ENCODE peak calls at places on chromosomes 1 and 21, in four cellular contexts. X is GM12878, Z is K562, E is HepG2. K is an unnamed sample.

GRCh38 chr1:22601610-22602009 is 34.8 kb upstream of the C1QA start:
- DNase-seq in X (no peak), Z (no peak), E (no peak), K (no peak)

GRCh38 chr1:3874736-3875135 is 17.5 kb downstream of the DFFB start:
- DNase-seq in X (no peak), Z (no peak), E (no peak), K (no peak)

GRCh38 chr1:206048582-206048981 is 4.4 kb upstream of the RHEX start:
- DNase-seq in X (no peak), Z (no peak), E (peak; percentile 86), K (peak; percentile 59)

GRCh38 chr1:37479255-37480124 is 5.1 kb downstream of the ZC3H12A start:
- DNase-seq in X (peak; percentile 65), Z (peak; percentile 97), E (peak; percentile 89), K (peak; percentile 86)

GRCh38 chr1:65420590-65421340 is at the start of the genes LEPR and LEPROT:
- DNase-seq in X (no peak), Z (no peak), E (peak; percentile 58), K (peak; percentile 72)

GRCh38 chr21:23853796-23854379 is 1753.4 kb downstream of the MRPL39 start:
- DNase-seq in X (no peak), Z (peak; percentile 50), E (no peak), K (peak; percentile 1)

GRCh38 chr1:100530901-100531487 is 6.9 kb upstream of the GPR88 start:
- DNase-seq in X (peak; percentile 40), Z (no peak), E (no peak), K (no peak)

GRCh38 chr21:34826818-34827217 is 158.0 kb downstream of the CLIC6 start:
- DNase-seq in X (no peak), Z (no peak), E (no peak), K (no peak)

GRCh38 chr1:42952353-42953001 is 6.2 kb downstream of the SLC2A1 start:
- DNase-seq in X (no peak), Z (peak; percentile 86), E (no peak), K (peak; percentile 2)

GRCh38 chr1:110495926-110496600 is 22.9 kb downstream of the KCNA10 start:
- DNase-seq in X (no peak), Z (peak; percentile 86), E (peak; percentile 56), K (peak; percentile 72)

GRCh38 chr1:25543425-25544242 is at the start of gene LDLRAP1:
- DNase-seq in X (no peak), Z (peak; percentile 97), E (peak; percentile 37), K (peak; percentile 62)

GRCh38 chr1:167628754-167629515 is 1.1 kb upstream of the RCSD1 start:
- DNase-seq in X (no peak), Z (no peak), E (no peak), K (no peak)

GRCh38 chr1:103514920-103515503 is 10.5 kb upstream of the RNPC3 start:
- DNase-seq in X (peak; percentile 35), Z (peak; percentile 23), E (peak; percentile 28), K (peak; percentile 2)

GRCh38 chr1:92356956-92357355 is 58.1 kb downstream of the RPAP2 start:
- DNase-seq in X (no peak), Z (no peak), E (no peak), K (no peak)

GRCh38 chr1:89723144-89723543 is 90.2 kb downstream of the LRRC8C start:
- DNase-seq in X (no peak), Z (no peak), E (no peak), K (no peak)

GRCh38 chr1:89725676-89726075 is 92.8 kb downstream of the LRRC8C start:
- DNase-seq in X (no peak), Z (no peak), E (no peak), K (no peak)

GRCh38 chr1:89724369-89725015 is 91.6 kb downstream of the LRRC8C start:
- DNase-seq in X (peak; percentile 52), Z (peak; percentile 30), E (no peak), K (no peak)

GRCh38 chr1:89725016-89725380 is 92.1 kb downstream of the LRRC8C start:
- DNase-seq in X (no peak), Z (no peak), E (no peak), K (no peak)

GRCh38 chr1:89723863-89724262 is 90.9 kb downstream of the LRRC8C start:
- DNase-seq in X (no peak), Z (no peak), E (no peak), K (no peak)
- TF ChIP-seq KDM1A in X (no peak), Z (no peak), E (no peak), K (no peak)

DNA sequence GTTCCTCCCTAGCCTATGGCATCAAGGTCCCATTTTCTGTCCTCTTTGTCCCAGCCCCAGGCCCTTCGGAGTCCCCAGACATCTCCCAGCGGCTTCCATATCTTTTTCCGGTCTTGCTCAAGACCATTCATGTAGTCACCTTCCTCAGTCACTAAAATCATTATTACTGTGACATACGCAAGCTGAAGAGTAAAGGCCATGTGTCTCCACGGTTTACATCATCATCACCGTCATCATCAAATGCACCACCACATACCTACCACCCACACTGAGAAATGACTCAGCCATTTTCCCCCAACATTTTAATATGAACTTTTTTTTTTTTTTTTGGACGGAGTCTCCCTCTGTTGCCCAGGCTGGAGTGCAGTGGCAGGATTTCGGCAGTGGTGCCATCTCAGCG is 43.4 kb downstream of the FHAD1 start:
- DNase-seq in X (no peak), Z (peak; percentile 25), E (no peak), K (no peak)
- TF ChIP-seq CHD4 in X (no peak), Z (no peak), E (no peak), K (no peak)

DNA sequence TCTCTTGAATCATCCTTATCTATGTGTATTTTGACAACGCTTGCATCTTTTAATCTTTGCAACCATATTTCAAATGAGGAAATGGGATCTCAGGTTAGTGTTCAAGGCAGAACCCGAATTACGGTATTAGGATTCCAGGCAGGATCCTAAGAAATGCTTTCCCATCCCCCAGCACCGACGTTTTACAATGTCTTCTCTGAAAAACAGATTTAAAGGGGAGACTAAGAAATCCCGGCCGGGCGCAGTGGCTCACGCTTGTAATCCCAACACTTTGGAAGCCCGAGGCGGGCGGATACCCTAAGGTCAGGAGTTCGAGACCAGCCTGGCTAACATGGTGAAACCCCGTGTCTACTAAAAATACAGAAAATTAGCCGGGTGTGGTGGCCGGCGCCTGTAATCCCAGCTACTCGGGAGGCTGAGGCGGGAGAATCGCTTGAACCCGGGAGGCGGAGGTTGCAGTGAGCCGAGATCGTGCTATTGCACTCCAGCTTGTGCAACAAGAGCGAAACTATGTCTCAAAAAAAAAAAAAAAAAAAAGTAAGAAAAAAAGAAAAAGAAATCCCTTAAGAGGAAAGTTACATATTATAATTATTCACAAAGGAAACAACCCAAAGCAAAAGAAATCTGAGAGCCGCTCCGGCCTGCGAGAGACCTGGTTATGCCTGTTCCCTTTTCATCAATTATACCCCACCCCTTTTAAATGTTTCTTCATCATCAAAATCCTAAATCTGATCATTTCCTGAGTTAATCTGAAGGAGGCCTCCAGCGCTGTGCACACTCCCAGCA is 801 bp upstream of the GORAB start:
- DNase-seq in X (no peak), Z (no peak), E (no peak), K (no peak)
- TF ChIP-seq JUNB in X (no peak), Z (no peak), E (no peak), K (no peak)

GRCh38 chr1:111603979-111604378 is 15.6 kb upstream of the RAP1A start:
- DNase-seq in X (no peak), Z (no peak), E (no peak), K (no peak)
- TF ChIP-seq KDM1A in X (no peak), Z (no peak), E (no peak), K (no peak)

DNA sequence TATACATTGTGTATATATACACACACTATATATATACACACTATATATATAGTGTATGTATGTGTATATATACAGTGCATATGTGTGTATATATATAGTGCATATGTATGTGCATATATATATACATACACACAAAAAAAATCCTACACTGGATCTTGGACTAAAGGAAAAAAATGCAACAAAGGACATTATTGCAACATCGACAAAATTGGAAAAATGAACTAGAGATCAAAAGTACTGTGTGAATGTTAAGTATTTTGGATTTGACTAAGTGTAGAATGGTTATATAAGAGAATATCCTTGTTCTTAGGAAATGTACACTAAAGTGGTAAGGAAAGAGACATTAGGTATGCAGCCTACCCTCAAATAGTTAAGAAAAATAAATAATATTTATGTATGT is 36.5 kb downstream of the SMYD3 start:
- DNase-seq in X (no peak), Z (no peak), E (no peak), K (no peak)
- TF ChIP-seq CHD4 in X (no peak), Z (no peak), E (no peak), K (no peak)

GRCh38 chr1:185450123-185450788 is 133.2 kb upstream of the IVNS1ABP start:
- DNase-seq in X (no peak), Z (no peak), E (no peak), K (no peak)

GRCh38 chr1:185449378-185450101 is 132.5 kb upstream of the IVNS1ABP start:
- DNase-seq in X (no peak), Z (no peak), E (no peak), K (no peak)

GRCh38 chr1:185453496-185454192 is 136.6 kb upstream of the IVNS1ABP start:
- DNase-seq in X (no peak), Z (no peak), E (no peak), K (peak; percentile 89)

GRCh38 chr1:185448591-185449186 is 131.6 kb upstream of the IVNS1ABP start:
- DNase-seq in X (no peak), Z (no peak), E (no peak), K (no peak)

GRCh38 chr1:185450917-185451316 is 133.9 kb upstream of the IVNS1ABP start:
- DNase-seq in X (no peak), Z (no peak), E (no peak), K (no peak)
- TF ChIP-seq JUNB in X (no peak), Z (no peak), E (no peak), K (no peak)

DNA sequence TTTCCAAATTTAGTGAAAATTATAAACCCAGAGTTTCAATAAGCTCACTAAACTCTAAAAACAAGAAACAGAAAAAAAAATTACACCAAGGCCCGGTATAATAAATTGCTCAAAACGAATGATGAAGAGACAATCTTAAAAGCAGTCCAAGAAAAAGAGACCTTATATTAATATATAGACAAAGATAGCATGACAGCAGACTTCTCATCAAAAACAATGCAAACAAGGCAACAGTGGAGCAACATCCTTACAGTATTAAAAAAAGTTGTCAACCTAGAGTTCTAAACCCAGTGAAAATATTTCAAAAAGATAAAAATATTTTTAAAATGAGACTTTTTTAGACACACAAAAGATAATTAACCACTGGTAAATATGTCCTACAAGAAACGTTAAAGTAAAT is 46.7 kb downstream of the KIFAP3 start:
- DNase-seq in X (no peak), Z (no peak), E (no peak), K (peak; percentile 15)
- TF ChIP-seq KDM1A in X (no peak), Z (no peak), E (no peak), K (no peak)

GRCh38 chr1:8198522-8198921 is 119.4 kb upstream of the SLC45A1 start:
- DNase-seq in X (no peak), Z (no peak), E (no peak), K (no peak)

GRCh38 chr1:8201331-8201861 is 116.5 kb upstream of the SLC45A1 start:
- DNase-seq in X (no peak), Z (no peak), E (peak; percentile 37), K (peak; percentile 63)

GRCh38 chr1:8194481-8195227 is 123.3 kb upstream of the SLC45A1 start:
- DNase-seq in X (no peak), Z (no peak), E (peak; percentile 62), K (peak; percentile 96)

GRCh38 chr1:8200317-8201115 is 117.4 kb upstream of the SLC45A1 start:
- DNase-seq in X (no peak), Z (no peak), E (peak; percentile 80), K (no peak)

GRCh38 chr1:8197493-8198282 is 120.2 kb upstream of the SLC45A1 start:
- DNase-seq in X (no peak), Z (peak; percentile 97), E (peak; percentile 83), K (peak; percentile 91)
- TF ChIP-seq CHD4 in X (no peak), Z (no peak), E (peak; percentile 54), K (no peak)